ENCODE peak calls at places on chromosomes 4 and X, in four cellular contexts. One of them, this sample, is unnamed.

GRCh38 chr4:111066447-111066846 is 443.6 kb upstream of the PITX2 start:
- DNase-seq in GM12878: no peak
- DNase-seq in SK-N-SH: no peak
- DNase-seq in H1: no peak
- DNase-seq in this sample: no peak

GRCh38 chrX:132758778-132759177 is 199.7 kb downstream of the HS6ST2 start:
- DNase-seq in SK-N-SH: no peak
- DNase-seq in GM12878: no peak
- DNase-seq in H1: no peak
- DNase-seq in this sample: no peak

GRCh38 chr4:7427326-7428260 is 7.1 kb downstream of the PSAPL1 start:
- DNase-seq in GM12878: no peak
- DNase-seq in H1: no peak
- DNase-seq in SK-N-SH: peak; percentile 17
- DNase-seq in this sample: no peak

GRCh38 chr4:10186228-10187214 is 69.9 kb upstream of the WDR1 start:
- DNase-seq in GM12878: no peak
- DNase-seq in H1: no peak
- DNase-seq in SK-N-SH: no peak
- DNase-seq in this sample: no peak

GRCh38 chr4:146975535-146975934 is 29.9 kb upstream of the TTC29 start:
- DNase-seq in GM12878: no peak
- DNase-seq in SK-N-SH: no peak
- DNase-seq in H1: no peak
- DNase-seq in this sample: no peak

GRCh38 chrX:36214924-36215323 is 295.4 kb downstream of the CFAP47 start:
- DNase-seq in H1: no peak
- DNase-seq in GM12878: no peak
- DNase-seq in SK-N-SH: no peak
- DNase-seq in this sample: peak; percentile 12

GRCh38 chrX:40581333-40581910 is 652 bp downstream of the ATP6AP2 start:
- DNase-seq in GM12878: no peak
- DNase-seq in SK-N-SH: no peak
- DNase-seq in H1: no peak
- DNase-seq in this sample: no peak

GRCh38 chrX:103356897-103357296 is 591 bp downstream of the TCEAL9 start:
- DNase-seq in H1: no peak
- DNase-seq in GM12878: no peak
- DNase-seq in SK-N-SH: peak; percentile 29
- DNase-seq in this sample: no peak

GRCh38 chr4:181845617-181846016 is 397.6 kb upstream of the TENM3 start:
- DNase-seq in H1: no peak
- DNase-seq in GM12878: no peak
- DNase-seq in SK-N-SH: no peak
- DNase-seq in this sample: no peak

GRCh38 chr4:94595880-94596483 is 144.2 kb downstream of the PDLIM5 start:
- DNase-seq in GM12878: peak; percentile 8
- DNase-seq in H1: no peak
- DNase-seq in SK-N-SH: peak; percentile 42
- DNase-seq in this sample: peak; percentile 67

GRCh38 chrX:13090261-13091110 is 46.1 kb upstream of the FAM9C start:
- DNase-seq in SK-N-SH: no peak
- DNase-seq in H1: no peak
- DNase-seq in GM12878: no peak
- DNase-seq in this sample: no peak

GRCh38 chrX:71181558-71181909 is 36.9 kb downstream of the NLGN3 start:
- DNase-seq in H1: no peak
- DNase-seq in SK-N-SH: peak; percentile 41
- DNase-seq in GM12878: no peak
- DNase-seq in this sample: no peak

GRCh38 chrX:71181910-71182799 is 37.5 kb downstream of the NLGN3 start:
- DNase-seq in SK-N-SH: peak; percentile 77
- DNase-seq in GM12878: peak; percentile 82
- DNase-seq in H1: peak; percentile 74
- DNase-seq in this sample: peak; percentile 37

GRCh38 chrX:71177327-71177726 is 32.7 kb downstream of the NLGN3 start:
- DNase-seq in GM12878: no peak
- DNase-seq in SK-N-SH: no peak
- DNase-seq in H1: no peak
- DNase-seq in this sample: peak; percentile 9

GRCh38 chrX:71175531-71175930 is 30.9 kb downstream of the NLGN3 start:
- DNase-seq in H1: no peak
- DNase-seq in SK-N-SH: no peak
- DNase-seq in GM12878: no peak
- DNase-seq in this sample: no peak

GRCh38 chrX:71178908-71179307 is 34.3 kb downstream of the NLGN3 start:
- DNase-seq in H1: no peak
- DNase-seq in SK-N-SH: peak; percentile 65
- DNase-seq in GM12878: peak; percentile 31
- DNase-seq in this sample: peak; percentile 4
- TF ChIP-seq JUND in H1: no peak
- TF ChIP-seq JUND in SK-N-SH: no peak
- TF ChIP-seq JUND in GM12878: no peak
- TF ChIP-seq JUND in this sample: no peak

GRCh38 chrX:119512145-119512800 is 44.0 kb downstream of the SLC25A5 start:
- DNase-seq in GM12878: no peak
- DNase-seq in SK-N-SH: peak; percentile 80
- DNase-seq in H1: peak; percentile 47
- DNase-seq in this sample: peak; percentile 45

GRCh38 chrX:119518371-119518770 is 46.8 kb downstream of the STEEP1 start:
- DNase-seq in GM12878: no peak
- DNase-seq in SK-N-SH: no peak
- DNase-seq in H1: no peak
- DNase-seq in this sample: no peak

GRCh38 chrX:119521246-119521645 is 44.0 kb downstream of the STEEP1 start:
- DNase-seq in H1: no peak
- DNase-seq in GM12878: no peak
- DNase-seq in SK-N-SH: no peak
- DNase-seq in this sample: no peak

DNA sequence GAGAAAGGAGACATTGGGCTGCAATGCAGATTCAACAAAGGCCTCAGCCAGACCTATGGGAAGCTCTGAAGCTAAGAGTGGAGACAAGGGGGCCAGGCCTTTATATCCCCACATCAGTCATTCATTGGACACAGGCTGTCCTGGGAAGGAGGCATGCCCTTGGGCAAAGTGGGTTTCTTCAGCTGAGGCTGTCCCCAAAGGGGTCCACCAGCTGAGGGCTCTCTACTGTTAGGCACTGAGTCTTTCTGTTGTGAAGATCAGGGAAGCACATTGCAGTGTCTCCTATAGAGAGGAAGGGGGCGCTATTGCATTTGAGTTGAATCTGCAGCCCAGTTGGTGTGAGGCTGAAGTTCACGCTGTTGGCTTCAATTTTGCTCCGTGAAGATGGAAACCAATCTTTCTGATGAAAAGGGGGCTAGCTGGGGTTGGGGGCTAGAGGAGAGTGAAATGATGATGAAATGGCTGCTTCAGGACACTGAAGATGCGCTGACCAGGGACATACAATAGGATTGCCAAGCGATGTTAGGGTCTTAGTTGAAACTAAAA is 48.0 kb downstream of the SLC25A5 start:
- DNase-seq in GM12878: peak; percentile 39
- DNase-seq in SK-N-SH: peak; percentile 75
- DNase-seq in H1: no peak
- DNase-seq in this sample: peak; percentile 39
- TF ChIP-seq JUND in GM12878: no peak
- TF ChIP-seq JUND in SK-N-SH: no peak
- TF ChIP-seq JUND in H1: no peak
- TF ChIP-seq JUND in this sample: no peak

DNA sequence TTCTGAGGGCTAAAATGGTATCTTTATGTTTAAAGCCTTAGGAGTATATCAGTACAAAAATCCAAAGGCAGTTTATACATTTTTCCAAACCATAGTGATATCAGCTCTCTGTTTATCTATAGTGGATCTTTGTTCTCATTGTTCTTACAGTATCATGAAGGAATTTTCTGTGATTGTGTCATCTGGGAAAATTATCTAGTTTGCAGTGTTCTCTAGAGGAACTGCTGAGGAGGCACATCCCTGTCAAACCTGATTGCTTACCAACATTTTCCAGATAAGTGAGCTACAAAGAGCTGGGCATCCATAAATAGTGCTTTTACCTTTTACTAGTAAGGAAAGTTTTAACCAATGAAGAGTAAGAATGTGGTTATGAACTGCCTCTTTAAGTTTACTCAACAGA is 44.9 kb upstream of the SLC25A31 start:
- DNase-seq in SK-N-SH: no peak
- DNase-seq in GM12878: no peak
- DNase-seq in H1: no peak
- DNase-seq in this sample: no peak
- TF ChIP-seq JUND in SK-N-SH: peak; percentile 35
- TF ChIP-seq JUND in GM12878: no peak
- TF ChIP-seq JUND in H1: no peak
- TF ChIP-seq JUND in this sample: no peak

GRCh38 chrX:115690554-115691216 is 129.7 kb downstream of the PLS3 start:
- DNase-seq in GM12878: peak; percentile 23
- DNase-seq in SK-N-SH: peak; percentile 64
- DNase-seq in H1: peak; percentile 54
- DNase-seq in this sample: peak; percentile 60

GRCh38 chrX:115696939-115697338 is 136.0 kb downstream of the PLS3 start:
- DNase-seq in H1: no peak
- DNase-seq in SK-N-SH: no peak
- DNase-seq in GM12878: no peak
- DNase-seq in this sample: no peak

GRCh38 chrX:115694028-115694427 is 133.1 kb downstream of the PLS3 start:
- DNase-seq in SK-N-SH: no peak
- DNase-seq in GM12878: no peak
- DNase-seq in H1: no peak
- DNase-seq in this sample: no peak

GRCh38 chrX:115696039-115696438 is 135.1 kb downstream of the PLS3 start:
- DNase-seq in SK-N-SH: no peak
- DNase-seq in H1: no peak
- DNase-seq in GM12878: no peak
- DNase-seq in this sample: no peak

GRCh38 chrX:115693476-115693875 is 132.5 kb downstream of the PLS3 start:
- DNase-seq in SK-N-SH: no peak
- DNase-seq in H1: no peak
- DNase-seq in GM12878: no peak
- DNase-seq in this sample: no peak
- TF ChIP-seq JUND in SK-N-SH: no peak
- TF ChIP-seq JUND in H1: no peak
- TF ChIP-seq JUND in GM12878: no peak
- TF ChIP-seq JUND in this sample: no peak

This sample was measured in T47D.